ENCODE peak calls at places on chromosomes 7 and 10, in five cellular contexts. R, U, I, V and P are unnamed samples.

GRCh38 chr10:61280303-61280702 is 172.9 kb downstream of the TMEM26 start:
- DNase-seq in R (no peak), U (no peak), I (no peak), V (peak; percentile 5), P (no peak)

GRCh38 chr10:15027741-15028140 is 16.0 kb upstream of the OLAH start:
- DNase-seq in R (no peak), U (no peak), I (no peak), V (peak; percentile 33), P (no peak)

GRCh38 chr10:13038346-13038745 is 36.8 kb upstream of the CCDC3 start:
- DNase-seq in R (no peak), U (no peak), I (no peak), V (no peak), P (no peak)

GRCh38 chr10:18918545-18918944 is 130.1 kb upstream of the MALRD1 start:
- DNase-seq in R (no peak), U (no peak), I (no peak), V (peak; percentile 23), P (no peak)

GRCh38 chr7:133904766-133905165 is 222.4 kb upstream of the LRGUK start:
- DNase-seq in R (no peak), U (no peak), I (no peak), V (no peak), P (no peak)

GRCh38 chr10:7258948-7259523 is 151.8 kb downstream of the SFMBT2 start:
- DNase-seq in R (peak; percentile 9), U (no peak), I (no peak), V (no peak), P (peak; percentile 73)

GRCh38 chr7:31051598-31052503 is at the start of gene ADCYAP1R1:
- DNase-seq in R (peak; percentile 75), U (peak; percentile 43), I (peak; percentile 82), V (no peak), P (no peak)

GRCh38 chr10:126212653-126213052 is 175.6 kb downstream of the ADAM12 start:
- DNase-seq in R (no peak), U (no peak), I (no peak), V (no peak), P (no peak)

GRCh38 chr10:4883079-4883739 is 57.2 kb downstream of the AKR1E2 start:
- DNase-seq in R (no peak), U (no peak), I (no peak), V (peak; percentile 70), P (no peak)
- TF ChIP-seq CTCF in R (no peak), U (no peak), I (no peak), V (no peak), P (no peak)

GRCh38 chr10:70267161-70267933 is 16.5 kb downstream of the NPFFR1 start:
- DNase-seq in R (peak; percentile 14), U (no peak), I (no peak), V (peak; percentile 73), P (no peak)
- TF ChIP-seq CTCF in R (no peak), U (no peak), I (no peak), V (peak; percentile 25), P (no peak)

GRCh38 chr7:151431768-151432311 is 8.1 kb downstream of the CRYGN start:
- DNase-seq in R (no peak), U (no peak), I (peak; percentile 61), V (no peak), P (no peak)

GRCh38 chr7:151433721-151434400 is 6.1 kb downstream of the CRYGN start:
- DNase-seq in R (no peak), U (no peak), I (peak; percentile 58), V (no peak), P (no peak)

GRCh38 chr7:151431281-151431767 is 8.6 kb downstream of the CRYGN start:
- DNase-seq in R (no peak), U (no peak), I (peak; percentile 38), V (no peak), P (no peak)

GRCh38 chr7:151434549-151434948 is 5.4 kb downstream of the CRYGN start:
- DNase-seq in R (no peak), U (no peak), I (no peak), V (no peak), P (no peak)

DNA sequence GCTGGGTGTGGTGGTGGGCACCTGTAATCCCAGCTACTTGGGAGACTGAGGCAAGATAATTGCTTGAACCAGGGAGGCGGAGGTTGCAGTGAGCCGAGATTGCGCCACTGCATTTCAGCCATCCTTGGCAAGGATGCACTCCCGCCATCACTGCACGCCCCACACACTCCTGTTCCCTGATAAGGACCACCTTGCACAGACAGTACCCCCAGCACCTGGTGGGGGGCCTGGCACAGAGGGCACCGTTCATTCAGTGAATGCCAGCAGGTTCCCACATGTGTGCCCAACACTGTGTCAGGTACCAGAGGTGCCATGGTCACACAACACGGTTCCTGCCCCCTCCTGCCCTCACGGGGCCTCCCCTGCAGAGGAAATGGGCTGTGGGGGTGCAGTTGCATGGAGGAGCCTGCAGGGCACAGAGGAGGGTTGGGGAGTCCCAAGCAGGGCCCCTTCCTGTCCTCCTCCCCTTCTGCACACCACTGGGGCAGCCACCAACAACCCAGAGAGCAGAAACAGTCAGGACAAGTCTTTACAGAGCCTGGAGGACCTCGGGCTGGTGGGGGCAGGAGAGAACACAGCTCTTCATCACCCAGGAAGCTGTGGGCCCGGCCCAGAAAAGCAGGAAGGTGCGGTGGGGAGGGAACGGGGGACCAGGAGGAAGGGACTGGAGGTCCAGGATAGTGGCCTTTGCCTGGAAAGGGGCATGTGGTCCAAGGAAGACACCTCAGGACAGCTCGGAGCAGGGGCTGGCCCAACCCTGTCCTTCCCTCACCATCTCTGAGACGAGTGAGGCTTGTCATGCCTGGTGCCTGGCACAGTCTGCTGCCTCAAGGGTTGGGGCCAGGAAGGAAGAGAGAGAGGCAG is 7.1 kb downstream of the CRYGN start:
- DNase-seq in R (no peak), U (no peak), I (peak; percentile 60), V (no peak), P (no peak)
- TF ChIP-seq CTCF in R (no peak), U (no peak), I (no peak), V (peak; percentile 8), P (no peak)

DNA sequence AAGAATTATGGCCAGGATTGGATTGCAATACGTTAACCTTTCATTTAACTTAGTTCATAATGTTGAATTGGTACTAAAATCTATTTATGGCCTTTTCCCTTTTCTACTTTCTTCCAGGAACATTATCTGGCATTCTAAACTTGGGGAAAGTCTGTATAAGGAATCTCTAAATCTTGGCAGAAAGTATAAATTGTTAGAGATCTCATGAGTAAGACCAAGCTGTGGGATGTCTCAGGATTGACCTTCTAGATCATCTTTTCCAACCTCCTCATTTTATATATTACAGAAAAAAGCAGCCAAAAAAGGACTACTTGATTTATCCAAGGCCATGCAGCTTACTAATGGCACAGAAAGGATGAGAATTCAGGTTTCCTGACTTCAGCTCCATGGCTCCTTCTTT is 598.3 kb downstream of the INHBA start:
- DNase-seq in R (no peak), U (no peak), I (no peak), V (no peak), P (no peak)
- TF ChIP-seq CTCF in R (no peak), U (no peak), I (no peak), V (no peak), P (no peak)

GRCh38 chr10:124646483-124647352 is 97.5 kb downstream of the FAM53B start:
- DNase-seq in R (no peak), U (peak; percentile 90), I (peak; percentile 89), V (peak; percentile 92), P (no peak)

GRCh38 chr10:124648738-124649137 is 95.4 kb downstream of the FAM53B start:
- DNase-seq in R (no peak), U (peak; percentile 82), I (peak; percentile 91), V (peak; percentile 89), P (peak; percentile 57)

GRCh38 chr10:124649209-124649608 is 95.0 kb downstream of the FAM53B start:
- DNase-seq in R (no peak), U (no peak), I (peak; percentile 83), V (peak; percentile 56), P (no peak)

GRCh38 chr10:124648131-124648475 is 96.1 kb downstream of the FAM53B start:
- DNase-seq in R (no peak), U (no peak), I (no peak), V (no peak), P (no peak)

GRCh38 chr10:124647421-124648130 is 96.6 kb downstream of the FAM53B start:
- DNase-seq in R (no peak), U (no peak), I (peak; percentile 82), V (peak; percentile 57), P (peak; percentile 56)
- TF ChIP-seq CTCF in R (no peak), U (peak; percentile 43), I (no peak), V (peak; percentile 34), P (peak; percentile 25)

GRCh38 chr10:17410907-17411306 is 43.5 kb downstream of the ST8SIA6 start:
- DNase-seq in R (no peak), U (no peak), I (no peak), V (no peak), P (no peak)

GRCh38 chr10:17415046-17415643 is 39.2 kb downstream of the ST8SIA6 start:
- DNase-seq in R (no peak), U (no peak), I (no peak), V (no peak), P (no peak)

GRCh38 chr10:17409170-17409733 is 45.1 kb downstream of the ST8SIA6 start:
- DNase-seq in R (no peak), U (no peak), I (no peak), V (peak; percentile 39), P (no peak)

GRCh38 chr10:17416442-17417211 is 37.8 kb downstream of the ST8SIA6 start:
- DNase-seq in R (no peak), U (no peak), I (no peak), V (no peak), P (no peak)

DNA sequence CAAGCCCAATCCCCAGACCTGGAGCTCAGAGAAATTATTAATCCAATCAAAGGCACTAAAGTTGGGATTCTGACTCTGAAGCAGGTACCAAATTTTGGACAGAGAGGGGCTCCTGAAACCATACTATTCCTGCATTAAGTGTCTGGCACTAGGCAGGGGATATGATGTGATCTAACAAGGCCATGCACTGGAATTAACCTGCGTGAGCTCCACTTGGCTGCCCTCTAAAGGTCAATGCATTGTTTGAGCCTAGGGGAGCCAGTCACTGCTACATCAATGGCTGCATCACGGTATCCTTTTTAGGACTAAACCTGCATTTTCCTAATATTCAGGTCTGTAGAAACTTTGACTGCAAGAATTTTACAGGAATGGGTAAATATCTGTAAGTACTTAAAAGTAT is 42.1 kb downstream of the ST8SIA6 start:
- DNase-seq in R (no peak), U (no peak), I (no peak), V (no peak), P (no peak)
- TF ChIP-seq CTCF in R (no peak), U (no peak), I (no peak), V (no peak), P (no peak)

DNA sequence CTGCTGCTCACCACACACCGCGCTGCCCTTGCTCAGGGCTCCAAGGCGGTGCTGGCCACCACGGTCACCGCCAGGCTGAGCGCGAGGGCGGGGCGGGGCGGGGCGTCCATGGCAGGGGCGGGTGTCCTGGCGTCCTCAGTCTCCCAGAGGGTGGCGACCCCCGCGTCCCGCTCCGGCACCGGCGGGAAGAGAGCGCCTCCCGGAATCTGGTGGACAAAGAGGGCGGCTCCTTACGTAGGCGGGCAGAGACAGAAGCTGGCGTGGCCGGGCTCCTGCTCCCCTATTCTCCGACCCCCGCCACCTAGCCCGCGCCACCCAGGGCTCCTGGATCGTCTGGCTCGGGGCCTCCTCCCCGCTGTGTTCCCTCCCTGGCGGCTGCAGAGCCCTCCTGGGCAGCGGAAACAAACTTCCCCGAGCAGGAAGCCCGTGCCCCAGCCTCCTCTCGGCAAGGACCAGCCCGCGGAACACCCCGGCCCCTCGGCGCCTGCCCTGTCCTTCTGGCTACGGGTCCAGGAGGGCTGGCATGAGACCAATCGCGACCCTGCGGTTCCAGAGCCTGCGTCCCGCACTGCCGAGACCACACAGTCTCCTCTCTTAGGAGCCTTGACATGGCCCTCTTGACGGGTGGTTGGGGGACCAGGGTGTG is 133.8 kb upstream of the ZNF92 start:
- DNase-seq in R (peak; percentile 89), U (peak; percentile 67), I (no peak), V (peak; percentile 6), P (no peak)
- TF ChIP-seq CTCF in R (peak; percentile 10), U (no peak), I (no peak), V (no peak), P (no peak)